ENCODE peak calls at places on chromosomes 6 and 20, in five cellular contexts. F is cardiac septum, Y is HTR-8/SVneo, O is cardiac fibroblast, R is NCI-H2081. G is an unnamed sample.

GRCh38 chr20:15760217-15760567 is 813.1 kb downstream of the KIF16B start:
- DNase-seq in F (no peak), Y (no peak), O (no peak), R (no peak), G (no peak)

GRCh38 chr20:53427951-53428350 is 165.7 kb downstream of the ZNF217 start:
- DNase-seq in F (no peak), Y (no peak), O (no peak), R (no peak), G (no peak)

GRCh38 chr20:32189691-32190607 is 17.6 kb downstream of the PLAGL2 start:
- DNase-seq in F (no peak), Y (no peak), O (peak), R (no peak), G (no peak)

GRCh38 chr20:58160451-58161051 is 67.9 kb downstream of the ANKRD60 start:
- DNase-seq in F (no peak), Y (peak), O (no peak), R (no peak), G (no peak)

GRCh38 chr6:3617681-3618299 is 133.7 kb downstream of the PXDC1 start:
- DNase-seq in F (no peak), Y (no peak), O (no peak), R (no peak), G (no peak)

GRCh38 chr6:120473804-120474203 is 860.5 kb downstream of the TBC1D32 start:
- DNase-seq in F (no peak), Y (no peak), O (no peak), R (no peak), G (no peak)

GRCh38 chr20:64136004-64136710 is 28.1 kb upstream of the MYT1 start:
- DNase-seq in F (peak), Y (no peak), O (no peak), R (no peak), G (no peak)

GRCh38 chr6:121450242-121450641 is 14.8 kb downstream of the GJA1 start:
- DNase-seq in F (no peak), Y (no peak), O (no peak), R (no peak), G (no peak)

GRCh38 chr6:44735631-44735963 is 348.1 kb downstream of the CDC5L start:
- DNase-seq in F (no peak), Y (no peak), O (peak), R (no peak), G (no peak)

GRCh38 chr6:43698584-43699349 is 11.2 kb upstream of the MRPS18A start:
- DNase-seq in F (no peak), Y (no peak), O (peak), R (no peak), G (peak)

GRCh38 chr6:161318456-161318855 is 44.6 kb upstream of the AGPAT4 start:
- DNase-seq in F (no peak), Y (no peak), O (no peak), R (peak), G (no peak)

GRCh38 chr6:168690271-168690670 is 249.3 kb downstream of the SMOC2 start:
- DNase-seq in F (no peak), Y (no peak), O (no peak), R (no peak), G (no peak)

GRCh38 chr6:107645740-107646139 is 155.8 kb downstream of the SOBP start:
- DNase-seq in F (no peak), Y (no peak), O (no peak), R (no peak), G (peak)

GRCh38 chr6:89050155-89050554 is 30.4 kb upstream of the PNRC1 start:
- DNase-seq in F (no peak), Y (no peak), O (peak), R (no peak), G (no peak)

G was measured in PC-9.